ENCODE peak calls at places on chromosomes 12 and 14, in five cellular contexts. W is HepG2, C is H1, B is K562, Y is A549. K is an unnamed sample.

GRCh38 chr14:61661471-61661988 is 33.8 kb upstream of the HIF1A start:
- DNase-seq in W (no peak), C (no peak), B (no peak), Y (no peak), K (no peak)

GRCh38 chr12:66965613-66966012 is 286.7 kb upstream of the GRIP1 start:
- DNase-seq in W (no peak), C (no peak), B (no peak), Y (no peak), K (no peak)

GRCh38 chr12:127823801-127824200 is 443.2 kb upstream of the TMEM132C start:
- DNase-seq in W (no peak), C (no peak), B (no peak), Y (no peak), K (no peak)

GRCh38 chr14:24147761-24148428 is 597 bp downstream of the RNF31 start:
- DNase-seq in W (no peak), C (no peak), B (no peak), Y (no peak), K (no peak)

GRCh38 chr12:122836027-122836921 is 1.0 kb downstream of the HIP1R start:
- DNase-seq in W (peak), C (peak), B (peak), Y (no peak), K (peak)

GRCh38 chr12:26848156-26848825 is 15.3 kb upstream of the ITPR2 start:
- DNase-seq in W (no peak), C (no peak), B (no peak), Y (no peak), K (no peak)

GRCh38 chr12:106847861-106848260 is 73.4 kb downstream of the RIC8B start:
- DNase-seq in W (no peak), C (no peak), B (no peak), Y (no peak), K (no peak)

GRCh38 chr12:113244015-113244983 is 23.0 kb downstream of the TPCN1 start:
- DNase-seq in W (no peak), C (no peak), B (no peak), Y (no peak), K (peak)

GRCh38 chr14:29054119-29054518 is 287.5 kb downstream of the FOXG1 start:
- DNase-seq in W (no peak), C (no peak), B (no peak), Y (no peak), K (no peak)

GRCh38 chr12:120012067-120012621 is 23.1 kb downstream of the BICDL1 start:
- DNase-seq in W (no peak), C (no peak), B (peak), Y (peak), K (no peak)

GRCh38 chr14:92280554-92281262 is 42.3 kb upstream of the SLC24A4 start:
- DNase-seq in W (no peak), C (no peak), B (no peak), Y (no peak), K (no peak)

GRCh38 chr12:104620761-104621531 is 164.2 kb downstream of the CHST11 start:
- DNase-seq in W (no peak), C (no peak), B (no peak), Y (no peak), K (no peak)

GRCh38 chr12:77888611-77889010 is 57.9 kb downstream of the NAV3 start:
- DNase-seq in W (peak), C (no peak), B (no peak), Y (peak), K (no peak)

GRCh38 chr14:28813810-28814209 is 47.2 kb downstream of the FOXG1 start:
- DNase-seq in W (no peak), C (no peak), B (no peak), Y (no peak), K (no peak)

GRCh38 chr12:42625611-42626010 is 36.1 kb upstream of the PRICKLE1 start:
- DNase-seq in W (no peak), C (no peak), B (peak), Y (no peak), K (no peak)

GRCh38 chr12:70258605-70259403 is 15.6 kb downstream of the CNOT2 start:
- DNase-seq in W (peak), C (no peak), B (no peak), Y (no peak), K (no peak)

GRCh38 chr12:64387201-64387816 is 3.2 kb downstream of the C12orf56 start:
- DNase-seq in W (no peak), C (no peak), B (no peak), Y (no peak), K (no peak)

GRCh38 chr12:93167841-93168492 is 209.8 kb upstream of the NUDT4 start:
- DNase-seq in W (peak), C (no peak), B (no peak), Y (no peak), K (peak)

GRCh38 chr12:30874455-30875313 is 51.9 kb upstream of the TSPAN11 start:
- DNase-seq in W (no peak), C (no peak), B (no peak), Y (no peak), K (no peak)

GRCh38 chr14:61184117-61184516 is 97.0 kb downstream of the TMEM30B start:
- DNase-seq in W (no peak), C (no peak), B (no peak), Y (no peak), K (no peak)

GRCh38 chr14:104734991-104735779 is 11.2 kb downstream of the ADSS1 start:
- DNase-seq in W (peak), C (no peak), B (no peak), Y (no peak), K (no peak)

GRCh38 chr14:61025239-61026223 is 44.5 kb downstream of the SLC38A6 start:
- DNase-seq in W (peak), C (no peak), B (peak), Y (peak), K (peak)

GRCh38 chr12:15796493-15797141 is 7.4 kb upstream of the EPS8 start:
- DNase-seq in W (peak), C (no peak), B (no peak), Y (peak), K (no peak)

GRCh38 chr12:106282457-106283097 is 20.0 kb upstream of the TCP11L2 start:
- DNase-seq in W (peak), C (peak), B (peak), Y (peak), K (peak)

GRCh38 chr12:89213139-89213538 is 139.2 kb downstream of the DUSP6 start:
- DNase-seq in W (no peak), C (no peak), B (no peak), Y (no peak), K (no peak)

GRCh38 chr12:132285991-132286681 is 43.3 kb downstream of the GALNT9 start:
- DNase-seq in W (peak), C (peak), B (no peak), Y (peak), K (peak)

GRCh38 chr14:69242311-69243224 is 17.4 kb upstream of the GALNT16 start:
- DNase-seq in W (peak), C (peak), B (peak), Y (peak), K (peak)

GRCh38 chr12:53232641-53233538 is 881 bp upstream of the RARG start:
- DNase-seq in W (no peak), C (no peak), B (no peak), Y (peak), K (peak)

GRCh38 chr12:179131-179884 is 34.6 kb downstream of the SLC6A12 start:
- DNase-seq in W (no peak), C (no peak), B (no peak), Y (no peak), K (no peak)

GRCh38 chr12:57342207-57342691 is 88.6 kb downstream of the R3HDM2 start:
- DNase-seq in W (no peak), C (peak), B (peak), Y (peak), K (no peak)

GRCh38 chr14:61575751-61576150 is 119.6 kb upstream of the HIF1A start:
- DNase-seq in W (no peak), C (no peak), B (no peak), Y (no peak), K (no peak)

GRCh38 chr12:3098436-3098835 is 21.3 kb downstream of the TSPAN9 start:
- DNase-seq in W (no peak), C (no peak), B (no peak), Y (no peak), K (no peak)

GRCh38 chr12:76945867-76946266 is 67.0 kb upstream of the CSRP2 start:
- DNase-seq in W (no peak), C (no peak), B (no peak), Y (no peak), K (no peak)

GRCh38 chr12:1573960-1574862 is 20.2 kb downstream of the FBXL14 start:
- DNase-seq in W (no peak), C (no peak), B (no peak), Y (peak), K (no peak)

GRCh38 chr14:103686831-103687485 is 28.3 kb downstream of the XRCC3 start:
- DNase-seq in W (no peak), C (no peak), B (no peak), Y (no peak), K (no peak)

GRCh38 chr14:70567791-70568190 is 32.7 kb downstream of the MED6 start:
- DNase-seq in W (peak), C (peak), B (peak), Y (peak), K (no peak)

GRCh38 chr14:100065161-100065871 is at the start of gene EVL:
- DNase-seq in W (no peak), C (no peak), B (peak), Y (no peak), K (peak)
- TF ChIP-seq EP300 in W (no peak), C (no peak), B (no peak), Y (no peak), K (no peak)

GRCh38 chr14:64645220-64645891 is 58.9 kb upstream of the PLEKHG3 start:
- DNase-seq in W (peak), C (no peak), B (no peak), Y (peak), K (no peak)
- TF ChIP-seq EP300 in W (no peak), C (no peak), B (no peak), Y (peak), K (peak)

DNA sequence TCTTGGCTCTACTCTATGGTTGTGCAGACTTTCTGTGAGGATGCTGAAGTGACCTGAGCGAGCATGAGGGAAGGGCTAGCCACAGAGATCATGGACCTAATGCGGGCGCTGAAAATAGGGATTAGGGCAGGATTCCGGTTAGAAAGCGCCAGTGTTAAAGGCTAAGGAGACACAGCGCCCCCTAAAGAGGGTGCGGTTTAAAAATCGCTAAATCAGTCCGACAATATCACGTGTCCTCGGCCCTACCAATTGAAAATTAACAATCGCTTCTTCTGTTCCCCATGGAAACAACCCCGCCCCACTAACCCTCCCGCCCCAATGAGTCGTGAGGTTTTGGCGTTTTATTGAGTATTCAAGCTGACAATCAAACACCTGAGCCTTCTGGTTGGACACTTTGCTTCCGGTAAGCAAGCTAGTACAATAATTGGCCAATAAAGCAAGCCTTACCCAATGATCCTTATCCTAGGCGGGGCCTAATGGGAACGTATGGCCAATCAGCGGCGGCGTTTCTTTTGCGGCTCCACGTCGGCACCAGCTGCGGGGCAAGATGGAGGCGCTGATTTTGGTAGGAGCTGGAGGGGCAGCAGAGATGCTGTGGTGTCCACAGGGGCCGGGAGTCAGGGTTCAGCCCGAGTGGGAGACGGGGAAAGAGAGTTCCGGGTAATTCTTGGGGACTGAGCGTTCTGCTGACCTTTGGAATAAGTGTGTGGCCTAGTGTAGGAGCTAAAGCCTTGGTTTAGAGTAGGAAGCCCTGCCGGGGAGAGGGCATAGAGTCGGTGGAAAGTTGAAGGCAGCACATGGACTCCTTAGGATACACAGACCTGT is at the start of gene COPZ1:
- DNase-seq in W (peak), C (peak), B (peak), Y (peak), K (peak)
- TF ChIP-seq EP300 in W (no peak), C (no peak), B (peak), Y (no peak), K (no peak)

GRCh38 chr14:97385727-97386126 is 588.5 kb downstream of the VRK1 start:
- DNase-seq in W (no peak), C (no peak), B (no peak), Y (no peak), K (no peak)

GRCh38 chr14:97390031-97390729 is 593.0 kb downstream of the VRK1 start:
- DNase-seq in W (no peak), C (no peak), B (no peak), Y (no peak), K (no peak)

GRCh38 chr14:97388408-97388807 is 591.2 kb downstream of the VRK1 start:
- DNase-seq in W (no peak), C (no peak), B (no peak), Y (no peak), K (no peak)

GRCh38 chr14:97382616-97383226 is 585.5 kb downstream of the VRK1 start:
- DNase-seq in W (no peak), C (no peak), B (no peak), Y (no peak), K (no peak)

DNA sequence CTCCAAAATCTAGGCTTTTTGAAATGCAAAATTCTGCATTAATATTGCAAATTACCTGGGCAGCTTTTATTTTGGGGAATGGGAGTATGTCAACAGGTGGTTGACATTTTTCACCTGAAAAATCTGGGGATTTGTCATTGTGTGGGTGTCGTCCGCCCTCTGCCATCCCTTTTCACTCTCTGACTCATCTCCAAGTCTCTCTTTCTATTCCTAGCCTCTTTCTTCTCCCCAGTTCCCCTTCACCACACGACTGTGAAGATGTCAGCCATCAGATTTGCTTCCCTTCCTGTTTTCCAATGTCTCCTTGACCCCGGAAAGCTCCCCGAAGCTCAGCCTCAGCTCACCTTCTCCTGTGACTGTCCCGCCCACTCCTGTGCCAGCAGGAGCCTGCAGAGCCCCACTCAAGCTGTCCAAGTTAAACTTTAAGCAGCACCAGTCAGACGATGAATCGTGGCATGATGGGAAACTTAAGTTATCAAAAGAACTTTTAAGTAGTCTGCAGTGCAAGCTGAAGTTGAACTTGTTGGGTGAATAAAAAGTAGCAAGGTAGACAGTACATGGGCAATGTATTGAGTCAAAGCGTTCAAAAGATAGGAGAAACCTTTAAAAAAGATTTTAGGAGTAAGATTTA is 590.2 kb downstream of the VRK1 start:
- DNase-seq in W (no peak), C (no peak), B (no peak), Y (no peak), K (no peak)
- TF ChIP-seq EP300 in W (no peak), C (no peak), B (no peak), Y (no peak), K (no peak)

DNA sequence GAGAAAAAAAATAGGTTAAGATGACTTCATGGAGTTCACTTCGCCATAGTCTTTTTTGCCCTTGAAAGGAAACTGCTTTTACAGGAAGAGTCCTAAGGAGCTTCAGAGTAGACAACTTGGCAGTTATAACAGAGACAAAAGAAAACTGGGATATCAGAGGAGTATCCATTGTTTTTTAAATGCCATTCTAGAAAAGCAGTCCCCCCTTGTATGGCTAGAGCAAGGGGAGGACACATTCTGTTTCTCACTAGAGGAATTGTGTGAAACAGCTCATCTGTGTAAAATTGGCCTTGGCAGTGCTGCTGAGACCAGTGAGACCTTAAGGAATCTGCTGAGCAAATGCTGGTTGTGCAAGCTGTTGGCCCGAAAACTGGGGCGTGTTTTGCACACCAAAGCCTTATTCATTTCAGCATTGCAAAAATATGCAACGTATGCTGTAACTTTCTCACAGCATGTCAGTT is 128.0 kb downstream of the GPR135 start:
- DNase-seq in W (no peak), C (no peak), B (no peak), Y (no peak), K (peak)
- TF ChIP-seq EP300 in W (no peak), C (no peak), B (no peak), Y (no peak), K (no peak)

GRCh38 chr12:47763481-47764344 is 5.0 kb upstream of the RAPGEF3 start:
- DNase-seq in W (no peak), C (no peak), B (no peak), Y (no peak), K (no peak)
- TF ChIP-seq EP300 in W (no peak), C (no peak), B (no peak), Y (no peak), K (no peak)

GRCh38 chr12:90298289-90298948 is 589.8 kb upstream of the ATP2B1 start:
- DNase-seq in W (no peak), C (no peak), B (no peak), Y (no peak), K (no peak)
- TF ChIP-seq EP300 in W (no peak), C (no peak), B (no peak), Y (no peak), K (no peak)

GRCh38 chr14:35829449-35829848 is 3.3 kb downstream of the BRMS1L start:
- DNase-seq in W (no peak), C (no peak), B (no peak), Y (no peak), K (no peak)

GRCh38 chr14:35827678-35828472 is 1.7 kb downstream of the BRMS1L start:
- DNase-seq in W (no peak), C (no peak), B (no peak), Y (no peak), K (no peak)

GRCh38 chr14:35826952-35827416 is 846 bp downstream of the BRMS1L start:
- DNase-seq in W (no peak), C (no peak), B (no peak), Y (no peak), K (no peak)

GRCh38 chr14:35825968-35826217 is 245 bp upstream of the BRMS1L start:
- DNase-seq in W (no peak), C (no peak), B (no peak), Y (no peak), K (no peak)

GRCh38 chr14:35826218-35826951 is at the start of gene BRMS1L:
- DNase-seq in W (peak), C (peak), B (peak), Y (peak), K (peak)
- TF ChIP-seq EP300 in W (peak), C (no peak), B (no peak), Y (no peak), K (no peak)

K was measured in transverse colon.